ENCODE peak calls at places on chromosomes 2 and 18, in ten cellular contexts. G, N, P, Z, M, A, L, T, E and X are unnamed samples. For H3K4me1, the result is how much of the 10 kb centered on the place peaks cover.

GRCh38 chr2:134866498-134867099 is 28.2 kb downstream of the ACMSD start:
- DNase-seq in G (no peak), N (no peak), P (no peak), Z (peak), M (no peak), A (peak), L (no peak), T (no peak), E (no peak), X (no peak)

GRCh38 chr18:12990128-12990485 is 1.1 kb upstream of the CEP192 start:
- DNase-seq in G (no peak), N (no peak), P (no peak), Z (peak), M (no peak), A (no peak), L (no peak), T (no peak), E (no peak), X (no peak)

GRCh38 chr2:38207168-38207567 is 131.2 kb upstream of the CYP1B1 start:
- DNase-seq in G (peak), N (no peak), P (no peak), Z (no peak), M (no peak), A (no peak), L (no peak), T (no peak), E (no peak), X (no peak)

GRCh38 chr18:66495844-66496243 is 108.0 kb downstream of the CDH19 start:
- DNase-seq in G (peak), N (no peak), P (no peak), Z (peak), M (peak), A (no peak), L (no peak), T (peak), E (no peak), X (peak)

GRCh38 chr18:50715919-50716318 is 103.9 kb downstream of the MRO start:
- DNase-seq in G (peak), N (no peak), P (no peak), Z (no peak), M (no peak), A (no peak), L (no peak), T (no peak), E (no peak), X (peak)

GRCh38 chr18:51128533-51128932 is 68.9 kb downstream of the MEX3C start:
- DNase-seq in G (peak), N (peak), P (no peak), Z (no peak), M (no peak), A (no peak), L (no peak), T (no peak), E (no peak), X (peak)

GRCh38 chr2:54704688-54705605 is 18.5 kb upstream of the EML6 start:
- DNase-seq in G (peak), N (no peak), P (no peak), Z (peak), M (peak), A (peak), L (no peak), T (no peak), E (no peak), X (peak)

GRCh38 chr2:147632193-147632592 is 212.6 kb upstream of the ACVR2A start:
- DNase-seq in G (peak), N (no peak), P (no peak), Z (no peak), M (no peak), A (no peak), L (peak), T (no peak), E (no peak), X (no peak)

GRCh38 chr2:127843677-127844076 is 14.3 kb downstream of the POLR2D start:
- DNase-seq in G (no peak), N (no peak), P (no peak), Z (no peak), M (no peak), A (no peak), L (no peak), T (no peak), E (no peak), X (no peak)

GRCh38 chr2:170375192-170375591 is 197.2 kb downstream of the MYO3B start:
- DNase-seq in G (no peak), N (no peak), P (no peak), Z (peak), M (no peak), A (no peak), L (no peak), T (no peak), E (no peak), X (no peak)

GRCh38 chr18:58194028-58194427 is 150.0 kb downstream of the NEDD4L start:
- DNase-seq in G (no peak), N (no peak), P (no peak), Z (no peak), M (no peak), A (no peak), L (no peak), T (no peak), E (no peak), X (no peak)

GRCh38 chr2:69639246-69639645 is 4.3 kb downstream of the AAK1 start:
- DNase-seq in G (no peak), N (no peak), P (no peak), Z (no peak), M (no peak), A (no peak), L (no peak), T (no peak), E (no peak), X (no peak)

GRCh38 chr2:149587220-149587949 is at the start of gene MMADHC:
- DNase-seq in G (peak), N (peak), P (peak), Z (peak), M (peak), A (peak), L (peak), T (peak), E (peak), X (peak)

GRCh38 chr2:150495993-150496627 is 8.6 kb upstream of the RND3 start:
- DNase-seq in G (peak), N (peak), P (no peak), Z (peak), M (no peak), A (peak), L (no peak), T (no peak), E (no peak), X (no peak)

GRCh38 chr2:135913726-135914365 is 37.6 kb upstream of the MCM6 start:
- DNase-seq in G (peak), N (no peak), P (no peak), Z (peak), M (peak), A (peak), L (no peak), T (no peak), E (no peak), X (peak)

GRCh38 chr18:40867452-40867851 is 1087.6 kb upstream of the PIK3C3 start:
- DNase-seq in G (peak), N (no peak), P (no peak), Z (peak), M (no peak), A (peak), L (no peak), T (no peak), E (no peak), X (no peak)

GRCh38 chr2:154700142-154700541 is 1.6 kb downstream of the KCNJ3 start:
- DNase-seq in G (no peak), N (no peak), P (no peak), Z (no peak), M (no peak), A (no peak), L (no peak), T (no peak), E (no peak), X (no peak)

GRCh38 chr2:63364866-63365265 is 223.4 kb downstream of the WDPCP start:
- DNase-seq in G (no peak), N (no peak), P (no peak), Z (no peak), M (no peak), A (no peak), L (no peak), T (no peak), E (no peak), X (no peak)

GRCh38 chr2:56587456-56587855 is 403.7 kb downstream of the CCDC85A start:
- DNase-seq in G (no peak), N (no peak), P (no peak), Z (no peak), M (no peak), A (no peak), L (no peak), T (no peak), E (no peak), X (no peak)

GRCh38 chr2:44139741-44140140 is 28.9 kb upstream of the PPM1B start:
- DNase-seq in G (no peak), N (no peak), P (no peak), Z (no peak), M (no peak), A (no peak), L (no peak), T (no peak), E (no peak), X (no peak)

GRCh38 chr2:23904692-23905091 is 22.2 kb downstream of the ATAD2B start:
- DNase-seq in G (peak), N (no peak), P (no peak), Z (no peak), M (no peak), A (peak), L (no peak), T (no peak), E (no peak), X (no peak)

GRCh38 chr2:158359846-158360245 is 96.7 kb downstream of the CCDC148 start:
- DNase-seq in G (no peak), N (peak), P (no peak), Z (peak), M (no peak), A (peak), L (no peak), T (no peak), E (no peak), X (peak)

GRCh38 chr2:233519787-233520611 is 46.6 kb downstream of the USP40 start:
- DNase-seq in G (no peak), N (no peak), P (no peak), Z (no peak), M (peak), A (no peak), L (no peak), T (no peak), E (no peak), X (no peak)

GRCh38 chr2:142545036-142545435 is 332.4 kb upstream of the KYNU start:
- DNase-seq in G (no peak), N (no peak), P (no peak), Z (no peak), M (no peak), A (no peak), L (no peak), T (no peak), E (no peak), X (peak)

GRCh38 chr2:32262105-32262504 is 2.6 kb downstream of the NLRC4 start:
- DNase-seq in G (no peak), N (no peak), P (no peak), Z (no peak), M (no peak), A (no peak), L (no peak), T (no peak), E (no peak), X (no peak)

GRCh38 chr18:74283255-74283554 is 8.6 kb downstream of the CYB5A start:
- DNase-seq in G (no peak), N (no peak), P (no peak), Z (no peak), M (no peak), A (no peak), L (no peak), T (peak), E (no peak), X (no peak)

GRCh38 chr2:158665536-158666302 is 129.4 kb upstream of the DAPL1 start:
- DNase-seq in G (peak), N (no peak), P (no peak), Z (no peak), M (no peak), A (peak), L (no peak), T (no peak), E (no peak), X (no peak)

GRCh38 chr2:108448678-108449409 is at the start of gene GCC2:
- DNase-seq in G (peak), N (peak), P (peak), Z (peak), M (peak), A (peak), L (peak), T (peak), E (peak), X (peak)

GRCh38 chr2:1796581-1796930 is 52.2 kb upstream of the PXDN start:
- DNase-seq in G (no peak), N (no peak), P (no peak), Z (no peak), M (no peak), A (no peak), L (no peak), T (no peak), E (peak), X (no peak)

GRCh38 chr18:9380571-9381390 is 46.2 kb downstream of the TWSG1 start:
- DNase-seq in G (peak), N (no peak), P (no peak), Z (no peak), M (no peak), A (peak), L (no peak), T (no peak), E (no peak), X (peak)

GRCh38 chr2:235498556-235499305 is 4.9 kb downstream of the AGAP1 start:
- DNase-seq in G (no peak), N (no peak), P (no peak), Z (no peak), M (no peak), A (no peak), L (no peak), T (no peak), E (no peak), X (no peak)
- H3K4me1 ChIP-seq in G (half or more), N (under half), P (under half), Z (under half), M (under half), A (under half), L (under half), T (under half), E (under half), X (under half)

GRCh38 chr2:39603436-39603835 is 62.3 kb upstream of the TMEM178A start:
- DNase-seq in G (peak), N (no peak), P (no peak), Z (peak), M (no peak), A (peak), L (no peak), T (no peak), E (no peak), X (no peak)
- H3K4me1 ChIP-seq in G (under half), N (under half), P (under half), Z (under half), M (under half), A (under half), L (under half), T (under half), E (under half), X (under half)

DNA sequence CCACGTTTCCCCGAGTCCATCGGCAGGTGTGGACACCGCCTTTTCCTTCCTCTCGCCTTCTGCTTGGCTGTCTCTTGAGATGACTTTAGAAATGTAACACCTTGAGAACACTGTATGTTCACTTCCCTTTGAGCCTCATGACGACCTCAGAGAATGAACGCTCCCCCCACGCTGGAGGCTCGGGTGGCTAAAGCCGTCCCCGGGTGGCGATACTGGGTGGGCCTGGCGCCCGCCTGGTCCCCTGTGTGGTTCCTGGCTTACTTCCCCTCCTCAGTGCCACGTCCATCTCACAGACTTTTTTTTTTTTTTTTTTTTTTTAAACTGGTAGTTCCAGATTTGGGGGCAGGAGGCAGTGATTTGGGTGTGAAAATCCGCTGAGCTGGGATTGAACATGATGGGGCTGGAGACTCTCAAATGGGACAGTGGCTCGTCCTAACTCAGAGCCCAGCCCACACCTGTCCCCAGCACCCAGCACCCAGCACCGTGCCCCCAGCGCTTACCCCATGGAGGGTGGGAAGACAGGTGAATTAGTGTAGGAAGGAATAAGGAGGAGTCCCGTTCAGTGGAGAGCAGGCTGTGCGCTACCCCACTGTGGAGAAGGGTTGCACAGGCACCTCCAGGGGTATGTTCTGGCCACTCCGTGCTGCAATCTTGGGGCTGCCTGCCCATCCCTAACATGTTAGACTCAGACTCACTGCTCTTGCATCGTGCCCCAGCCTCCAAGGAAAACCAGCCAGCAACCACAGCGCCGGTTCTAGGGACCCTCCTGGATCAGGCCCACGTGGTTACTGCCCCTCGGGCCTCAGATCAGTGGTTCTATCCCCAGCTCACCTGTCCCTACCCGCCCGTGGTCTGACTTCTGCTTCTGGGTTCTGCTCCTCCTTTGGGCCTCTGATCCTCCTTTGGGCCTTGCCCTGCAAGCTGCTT is 174.0 kb downstream of the ASB1 start:
- DNase-seq in G (no peak), N (no peak), P (no peak), Z (no peak), M (no peak), A (no peak), L (no peak), T (no peak), E (no peak), X (no peak)
- H3K4me1 ChIP-seq in G (under half), N (under half), P (under half), Z (under half), M (under half), A (under half), L (under half), T (under half), E (under half), X (under half)

GRCh38 chr2:75603477-75603876 is 42.7 kb upstream of the EVA1A start:
- DNase-seq in G (no peak), N (no peak), P (no peak), Z (no peak), M (no peak), A (no peak), L (no peak), T (no peak), E (no peak), X (no peak)
- H3K4me1 ChIP-seq in G (under half), N (half or more), P (under half), Z (half or more), M (under half), A (under half), L (under half), T (under half), E (under half), X (under half)

DNA sequence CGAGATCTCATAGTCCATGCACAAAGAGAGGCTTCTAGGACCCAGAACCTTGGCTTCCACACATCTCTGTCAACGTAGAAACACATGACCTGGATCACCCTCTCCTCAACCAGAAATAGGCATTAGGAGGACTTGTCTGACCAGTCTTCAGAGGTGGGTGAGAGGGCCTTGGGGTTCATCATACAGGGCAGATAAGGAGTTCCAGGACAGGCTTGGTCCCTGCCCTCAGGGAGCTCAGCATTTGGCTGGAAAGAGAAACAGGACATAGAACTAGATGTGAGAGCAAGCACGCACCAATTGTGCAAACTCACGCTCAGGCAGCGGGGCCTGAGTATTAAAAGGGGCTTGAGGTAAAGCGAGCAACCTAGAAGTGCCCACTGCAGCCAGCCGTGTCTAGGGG is 28.6 kb upstream of the NOTO start:
- DNase-seq in G (no peak), N (no peak), P (no peak), Z (no peak), M (no peak), A (no peak), L (no peak), T (no peak), E (no peak), X (no peak)
- H3K4me1 ChIP-seq in G (under half), N (under half), P (under half), Z (under half), M (under half), A (under half), L (under half), T (under half), E (under half), X (under half)

GRCh38 chr2:222447144-222447543 is 22.8 kb downstream of the SGPP2 start:
- DNase-seq in G (no peak), N (no peak), P (no peak), Z (no peak), M (no peak), A (no peak), L (no peak), T (no peak), E (no peak), X (no peak)
- H3K4me1 ChIP-seq in G (under half), N (under half), P (under half), Z (under half), M (under half), A (under half), L (under half), T (under half), E (under half), X (half or more)

DNA sequence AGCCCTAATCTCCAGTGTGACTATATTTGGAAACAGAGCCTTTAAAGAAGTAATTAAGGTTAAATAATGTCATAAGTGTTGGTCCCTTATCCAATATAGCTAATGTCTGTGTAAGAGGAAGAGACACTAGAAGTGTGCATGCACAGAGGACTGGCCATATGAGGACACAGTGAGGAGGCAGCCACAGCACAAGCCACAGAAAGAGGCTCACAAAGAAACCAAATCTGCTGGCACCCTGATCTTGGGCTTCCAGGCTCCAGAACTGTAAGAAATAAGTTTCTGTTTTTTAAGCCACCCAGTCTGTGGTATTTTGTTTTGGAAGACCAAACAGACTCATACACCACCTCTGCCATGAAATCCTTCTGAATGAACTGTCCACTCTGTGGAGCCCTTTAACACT is 186.4 kb upstream of the SLC39A10 start:
- DNase-seq in G (no peak), N (no peak), P (no peak), Z (no peak), M (no peak), A (no peak), L (no peak), T (no peak), E (no peak), X (no peak)
- H3K4me1 ChIP-seq in G (under half), N (under half), P (under half), Z (under half), M (under half), A (under half), L (under half), T (under half), E (under half), X (under half)